ENCODE peak calls at places on chromosome 16, in eight cellular contexts. V is B cell, Q is MCF 10A, A is fibroblast of mammary gland, O is adrenal gland, E is sigmoid colon, T is esophagus squamous epithelium, W is cardiac fibroblast. X is an unnamed sample.

GRCh38 chr16:25478476-25478875 is 213.3 kb upstream of the HS3ST4 start:
- DNase-seq in W (no peak), O (peak; percentile 37), Q (no peak), A (no peak), V (no peak), T (no peak), E (no peak), X (no peak)

GRCh38 chr16:15576960-15577958 is 65.7 kb downstream of the MARF1 start:
- DNase-seq in Q (peak; percentile 44), T (no peak), A (no peak), E (no peak), W (no peak), V (no peak), O (no peak), X (no peak)

GRCh38 chr16:83561876-83562275 is 245.9 kb upstream of the HSBP1 start:
- DNase-seq in O (no peak), A (no peak), W (peak; percentile 36), V (no peak), Q (peak; percentile 50), T (no peak), E (no peak), X (no peak)

GRCh38 chr16:68190745-68191510 is 45.0 kb downstream of the ESRP2 start:
- DNase-seq in O (no peak), Q (no peak), E (no peak), V (no peak), W (no peak), A (peak; percentile 63), T (no peak), X (no peak)

GRCh38 chr16:81413245-81413990 is 31.2 kb upstream of the CMIP start:
- DNase-seq in E (no peak), O (no peak), A (no peak), W (no peak), V (no peak), T (no peak), Q (no peak), X (no peak)

GRCh38 chr16:24988593-24989338 is 26.4 kb downstream of the ARHGAP17 start:
- DNase-seq in Q (peak; percentile 68), V (no peak), A (peak; percentile 76), O (peak; percentile 72), W (peak; percentile 79), E (no peak), T (no peak), X (no peak)

GRCh38 chr16:27529962-27530361 is 19.8 kb downstream of the GTF3C1 start:
- DNase-seq in Q (peak; percentile 24), O (no peak), W (peak; percentile 52), T (no peak), V (no peak), E (no peak), A (peak; percentile 76), X (no peak)

GRCh38 chr16:55759983-55760664 is 72.8 kb downstream of the CES1 start:
- DNase-seq in Q (no peak), A (no peak), E (no peak), V (no peak), W (no peak), T (no peak), O (no peak), X (no peak)

GRCh38 chr16:47519037-47519436 is 57.9 kb downstream of the PHKB start:
- DNase-seq in O (no peak), W (peak; percentile 40), E (no peak), V (no peak), T (no peak), Q (no peak), A (peak; percentile 46), X (no peak)

GRCh38 chr16:58481931-58482330 is 18.0 kb upstream of the NDRG4 start:
- DNase-seq in A (no peak), O (peak; percentile 76), V (no peak), T (no peak), Q (no peak), E (no peak), W (no peak), X (no peak)

GRCh38 chr16:68339214-68339613 is 28.4 kb downstream of the PRMT7 start:
- DNase-seq in A (no peak), V (no peak), E (no peak), O (no peak), Q (no peak), W (no peak), T (no peak), X (no peak)

GRCh38 chr16:71421911-71422310 is 19.9 kb downstream of the TLE7 start:
- DNase-seq in O (no peak), V (peak; percentile 14), A (peak; percentile 30), E (peak; percentile 24), W (peak; percentile 19), Q (peak; percentile 43), T (no peak), X (peak; percentile 55)

GRCh38 chr16:24611310-24611709 is 71.9 kb downstream of the RBBP6 start:
- DNase-seq in T (no peak), O (no peak), A (no peak), E (no peak), W (no peak), V (no peak), Q (no peak), X (no peak)

GRCh38 chr16:47142469-47143328 is 1.0 kb downstream of the NETO2 start:
- DNase-seq in A (peak; percentile 59), V (peak; percentile 44), T (no peak), E (no peak), W (peak; percentile 62), O (peak; percentile 35), Q (peak; percentile 46), X (peak; percentile 66)

GRCh38 chr16:57118461-57119084 is 26.2 kb downstream of the CPNE2 start:
- DNase-seq in Q (no peak), T (no peak), W (no peak), A (no peak), V (no peak), O (no peak), E (no peak), X (no peak)

GRCh38 chr16:84675423-84675822 is 24.4 kb upstream of the USP10 start:
- DNase-seq in O (no peak), W (no peak), V (no peak), A (no peak), Q (no peak), E (no peak), T (no peak), X (no peak)

GRCh38 chr16:84677849-84678248 is 22.0 kb upstream of the USP10 start:
- DNase-seq in Q (no peak), W (no peak), E (peak; percentile 53), V (no peak), A (no peak), T (no peak), O (no peak), X (no peak)

GRCh38 chr16:84680165-84680842 is 19.5 kb upstream of the USP10 start:
- DNase-seq in W (no peak), O (no peak), T (no peak), Q (no peak), E (peak; percentile 30), A (no peak), V (no peak), X (no peak)

GRCh38 chr16:84673561-84673960 is 25.2 kb downstream of the KLHL36 start:
- DNase-seq in E (no peak), T (no peak), Q (no peak), A (no peak), O (no peak), V (no peak), W (no peak), X (no peak)

GRCh38 chr16:84677017-84677803 is 22.6 kb upstream of the USP10 start:
- DNase-seq in E (peak; percentile 38), Q (no peak), A (no peak), V (no peak), O (no peak), T (no peak), W (no peak), X (no peak)
- TF ChIP-seq CTCF in E (no peak), Q (no peak), A (no peak), V (no peak), O (no peak), T (no peak), W (no peak), X (no peak)

GRCh38 chr16:19853132-19853972 is 31.3 kb downstream of the GPRC5B start:
- DNase-seq in A (no peak), T (no peak), Q (no peak), O (no peak), W (no peak), V (no peak), E (no peak), X (no peak)
- TF ChIP-seq CTCF in A (no peak), T (no peak), Q (no peak), O (no peak), W (no peak), V (no peak), E (no peak), X (no peak)

GRCh38 chr16:88349903-88350900 is 32.6 kb upstream of the ZNF469 start:
- DNase-seq in Q (no peak), V (no peak), W (no peak), O (no peak), E (peak; percentile 34), T (no peak), A (peak; percentile 39), X (no peak)

GRCh38 chr16:88347656-88348376 is 34.9 kb upstream of the ZNF469 start:
- DNase-seq in O (no peak), T (no peak), Q (no peak), E (peak; percentile 44), W (no peak), V (peak; percentile 62), A (no peak), X (peak; percentile 78)

GRCh38 chr16:88346680-88347505 is 35.9 kb upstream of the ZNF469 start:
- DNase-seq in Q (no peak), V (no peak), O (no peak), W (no peak), A (no peak), T (no peak), E (no peak), X (no peak)

GRCh38 chr16:88349153-88349902 is 33.4 kb upstream of the ZNF469 start:
- DNase-seq in T (no peak), O (no peak), W (no peak), A (no peak), Q (no peak), V (no peak), E (peak; percentile 47), X (no peak)

GRCh38 chr16:88348377-88349152 is 34.2 kb upstream of the ZNF469 start:
- DNase-seq in E (peak; percentile 57), T (no peak), W (no peak), V (no peak), O (no peak), Q (no peak), A (no peak), X (no peak)
- TF ChIP-seq CTCF in E (no peak), T (no peak), W (no peak), V (no peak), O (no peak), Q (no peak), A (no peak), X (no peak)

DNA sequence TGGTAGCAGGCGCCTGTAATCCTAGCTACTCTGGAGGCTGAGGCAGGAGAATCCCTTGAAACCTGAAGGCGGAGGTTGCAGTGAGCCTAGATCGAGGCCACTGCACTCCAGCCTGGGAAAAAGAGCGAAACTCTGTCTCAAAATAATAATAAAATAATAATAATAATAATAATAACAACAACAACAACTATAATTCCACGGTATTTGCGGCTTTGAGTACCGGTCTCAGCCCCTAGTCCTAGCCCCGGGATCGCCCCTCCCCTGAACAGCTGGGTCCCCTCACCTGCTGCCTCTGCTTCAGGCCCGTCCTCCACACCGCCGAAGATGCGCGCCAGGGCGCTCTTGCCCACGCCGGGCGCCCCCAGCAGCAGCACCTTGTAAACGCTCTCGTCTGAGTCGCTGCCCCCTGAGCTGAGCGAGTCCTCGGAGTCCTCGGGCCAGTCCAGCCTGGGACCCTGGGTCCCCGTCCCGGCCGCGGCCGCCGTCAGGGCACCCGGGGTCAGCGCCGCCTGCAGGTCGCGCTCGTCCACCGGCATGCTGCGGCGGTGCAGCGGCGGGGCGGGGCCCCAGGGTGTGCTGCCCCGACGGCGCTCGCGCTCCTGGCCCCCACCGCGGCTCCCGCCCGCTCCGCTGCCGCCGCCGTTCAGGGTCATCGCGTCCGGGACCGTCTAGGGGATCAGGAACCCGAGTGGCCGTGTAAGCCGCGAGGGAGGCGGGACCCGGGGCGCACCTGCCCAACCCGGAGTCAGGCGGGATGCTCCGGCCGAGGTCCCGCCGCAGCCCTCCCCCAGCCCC is 611 bp downstream of the RRAD start:
- DNase-seq in E (no peak), V (peak; percentile 63), Q (no peak), W (no peak), O (peak; percentile 52), T (no peak), A (no peak), X (peak; percentile 87)
- TF ChIP-seq CTCF in E (peak; percentile 42), V (peak; percentile 51), Q (no peak), W (peak; percentile 5), O (no peak), T (peak; percentile 27), A (no peak), X (peak; percentile 64)

X was measured in GM13976.